ENCODE peak calls at places on chromosomes 2 and 18, in ten cellular contexts. Q, U, F, A, H, N, T, G, J and X are unnamed samples.
A peak's percentile ranks its signal among the peaks of the same experiment; 100 is the strongest.

GRCh38 chr2:105969552-105969951 is 224.5 kb downstream of the UXS1 start:
- DNase-seq in Q (no peak), U (peak; percentile 73), F (no peak), A (peak; percentile 18), H (no peak), N (no peak), T (no peak), G (peak; percentile 58), J (no peak), X (no peak)

GRCh38 chr2:177075254-177075653 is 137.3 kb upstream of the HNRNPA3 start:
- DNase-seq in Q (no peak), U (no peak), F (no peak), A (no peak), H (no peak), N (no peak), T (no peak), G (no peak), J (no peak), X (no peak)

GRCh38 chr2:38130877-38131276 is 54.9 kb upstream of the CYP1B1 start:
- DNase-seq in Q (no peak), U (no peak), F (no peak), A (no peak), H (no peak), N (no peak), T (no peak), G (peak; percentile 73), J (no peak), X (no peak)

GRCh38 chr2:142014536-142014935 is 116.3 kb downstream of the LRP1B start:
- DNase-seq in Q (no peak), U (no peak), F (no peak), A (no peak), H (no peak), N (no peak), T (no peak), G (no peak), J (no peak), X (no peak)

GRCh38 chr2:59249441-59250330 is 1008.6 kb upstream of the FANCL start:
- DNase-seq in Q (no peak), U (peak; percentile 58), F (peak; percentile 6), A (no peak), H (no peak), N (no peak), T (no peak), G (no peak), J (no peak), X (no peak)

GRCh38 chr2:164873096-164873670 is 31.6 kb upstream of the COBLL1 start:
- DNase-seq in Q (no peak), U (no peak), F (no peak), A (no peak), H (no peak), N (no peak), T (no peak), G (no peak), J (no peak), X (no peak)

GRCh38 chr18:27075828-27076227 is 109.3 kb downstream of the CHST9 start:
- DNase-seq in Q (no peak), U (no peak), F (no peak), A (no peak), H (no peak), N (no peak), T (no peak), G (no peak), J (no peak), X (no peak)

GRCh38 chr2:234137400-234138014 is 87.0 kb downstream of the SPP2 start:
- DNase-seq in Q (no peak), U (no peak), F (peak; percentile 39), A (peak; percentile 62), H (peak; percentile 37), N (no peak), T (no peak), G (no peak), J (no peak), X (no peak)

GRCh38 chr2:145025382-145025781 is 505.5 kb upstream of the ZEB2 start:
- DNase-seq in Q (no peak), U (no peak), F (no peak), A (no peak), H (no peak), N (no peak), T (no peak), G (no peak), J (no peak), X (no peak)

GRCh38 chr18:80253871-80254492 is 6.7 kb upstream of the PARD6G start:
- DNase-seq in Q (peak; percentile 27), U (no peak), F (peak; percentile 11), A (no peak), H (no peak), N (no peak), T (no peak), G (no peak), J (peak; percentile 85), X (no peak)

GRCh38 chr18:80251700-80252099 is 4.4 kb upstream of the PARD6G start:
- DNase-seq in Q (peak; percentile 18), U (no peak), F (peak; percentile 1), A (no peak), H (no peak), N (no peak), T (no peak), G (no peak), J (peak; percentile 34), X (no peak)

GRCh38 chr18:80253236-80253635 is 5.9 kb upstream of the PARD6G start:
- DNase-seq in Q (peak; percentile 21), U (no peak), F (peak; percentile 1), A (no peak), H (no peak), N (no peak), T (no peak), G (no peak), J (peak; percentile 43), X (no peak)

GRCh38 chr18:80252136-80252535 is 4.8 kb upstream of the PARD6G start:
- DNase-seq in Q (peak; percentile 10), U (no peak), F (peak; percentile 3), A (peak; percentile 14), H (peak; percentile 63), N (no peak), T (no peak), G (no peak), J (peak; percentile 42), X (no peak)

GRCh38 chr18:80254971-80255500 is 7.7 kb upstream of the PARD6G start:
- DNase-seq in Q (peak; percentile 24), U (no peak), F (no peak), A (no peak), H (no peak), N (no peak), T (no peak), G (no peak), J (no peak), X (no peak)
- H3K4me3 ChIP-seq in Q (no peak overlapping the region), U (no peak overlapping the region), F (no peak overlapping the region), A (no peak overlapping the region), H (no peak overlapping the region), N (no peak overlapping the region), T (no peak overlapping the region), G (no peak overlapping the region), J (no peak overlapping the region), X (no peak overlapping the region)

GRCh38 chr2:161556440-161556839 is 67.8 kb upstream of the SLC4A10 start:
- DNase-seq in Q (no peak), U (no peak), F (no peak), A (peak; percentile 1), H (no peak), N (no peak), T (no peak), G (no peak), J (no peak), X (no peak)
- TF ChIP-seq CTCF in Q (no peak), U (peak; percentile 23), F (no peak), A (no peak), H (no peak), N (no peak), T (no peak), G (no peak), J (no peak), X (no peak)

DNA sequence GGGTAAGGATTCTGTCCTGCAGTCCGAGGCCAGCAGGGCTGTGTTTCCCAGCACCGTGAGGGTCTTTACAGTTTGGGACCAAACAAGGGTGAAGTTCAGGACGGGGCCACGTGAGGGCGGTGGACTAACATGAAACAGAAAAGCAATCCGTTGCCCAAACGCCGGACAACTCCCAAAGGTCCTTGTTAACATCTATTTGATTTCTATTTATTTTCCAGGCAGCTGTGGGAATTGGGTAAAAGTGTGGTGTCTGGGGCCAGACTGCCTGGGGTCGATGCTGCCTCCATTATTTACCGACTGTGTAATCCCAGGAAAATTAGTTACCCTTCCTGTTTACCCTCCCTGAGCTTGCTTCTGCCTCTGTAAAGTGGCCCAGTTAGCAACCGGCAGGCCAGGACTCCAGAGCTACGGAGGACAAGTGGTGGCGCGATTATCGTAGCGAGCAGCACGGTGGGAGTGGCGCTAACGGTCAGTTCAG is 66.3 kb upstream of the TCF7L1 start:
- DNase-seq in Q (peak; percentile 72), U (peak; percentile 92), F (peak; percentile 86), A (peak; percentile 90), H (peak; percentile 88), N (peak; percentile 85), T (no peak), G (peak; percentile 76), J (peak; percentile 94), X (peak; percentile 58)
- H3K4me3 ChIP-seq in Q (no peak overlapping the region), U (peak overlapping the region; percentile 37), F (no peak overlapping the region), A (peak overlapping the region; percentile 15), H (peak overlapping the region; percentile 33), N (peak overlapping the region; percentile 42), T (no peak overlapping the region), G (no peak overlapping the region), J (no peak overlapping the region), X (no peak overlapping the region)

GRCh38 chr2:42338567-42339190 is 22.3 kb downstream of the COX7A2L start:
- DNase-seq in Q (no peak), U (no peak), F (no peak), A (no peak), H (no peak), N (no peak), T (no peak), G (no peak), J (no peak), X (no peak)

GRCh38 chr2:42336361-42336965 is 24.6 kb downstream of the COX7A2L start:
- DNase-seq in Q (no peak), U (peak; percentile 71), F (no peak), A (no peak), H (no peak), N (no peak), T (no peak), G (no peak), J (no peak), X (no peak)

GRCh38 chr2:42335514-42336104 is 25.4 kb downstream of the COX7A2L start:
- DNase-seq in Q (no peak), U (no peak), F (no peak), A (no peak), H (no peak), N (no peak), T (no peak), G (no peak), J (no peak), X (no peak)

GRCh38 chr2:42337846-42338566 is 23.0 kb downstream of the COX7A2L start:
- DNase-seq in Q (no peak), U (no peak), F (no peak), A (no peak), H (no peak), N (no peak), T (no peak), G (no peak), J (no peak), X (no peak)

DNA sequence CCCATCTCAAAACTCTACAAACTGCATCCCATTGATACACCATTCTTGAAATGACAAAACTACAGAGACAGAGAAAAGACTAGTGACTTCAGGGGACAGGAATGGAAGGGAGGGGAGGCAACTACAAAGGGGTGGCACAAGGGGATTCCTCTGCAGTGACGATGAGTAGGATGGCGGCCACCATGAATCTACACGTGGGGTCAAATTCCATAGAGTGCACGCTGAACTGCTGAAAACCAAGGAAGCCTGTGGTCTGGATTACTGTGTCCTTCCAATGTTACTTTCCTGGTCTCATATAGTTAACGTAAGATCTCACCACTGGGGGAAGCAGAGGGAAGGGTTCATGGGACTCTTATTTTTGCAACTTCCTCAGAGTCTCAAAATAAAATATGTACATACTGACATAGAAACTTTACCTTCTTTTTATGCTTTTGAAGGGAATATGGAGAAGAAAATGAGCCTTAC is 23.6 kb downstream of the COX7A2L start:
- DNase-seq in Q (no peak), U (no peak), F (no peak), A (no peak), H (no peak), N (no peak), T (no peak), G (no peak), J (no peak), X (no peak)
- TF ChIP-seq CTCF in Q (no peak), U (peak; percentile 26), F (no peak), A (no peak), H (no peak), N (no peak), T (peak; percentile 9), G (peak; percentile 32), J (no peak), X (no peak)